ENCODE peak calls at places on chromosomes 6 and 20, in four cellular contexts. One of them, this sample, is unnamed.
A peak's percentile ranks its signal among the peaks of the same experiment; 100 is the strongest.

GRCh38 chr6:91634791-91635190 is 1047.9 kb upstream of the MAP3K7 start:
- DNase-seq in lung: no peak
- DNase-seq in HepG2: no peak
- DNase-seq in aorta: no peak
- DNase-seq in this sample: no peak

GRCh38 chr6:11607381-11607780 is 69.8 kb downstream of the TMEM170B start:
- DNase-seq in HepG2: no peak
- DNase-seq in lung: no peak
- DNase-seq in aorta: peak; percentile 56
- DNase-seq in this sample: no peak

GRCh38 chr20:63036266-63036665 is 29.5 kb upstream of the BHLHE23 start:
- DNase-seq in lung: no peak
- DNase-seq in aorta: peak; percentile 26
- DNase-seq in HepG2: no peak
- DNase-seq in this sample: no peak

GRCh38 chr20:21234816-21235215 is 68.3 kb upstream of the XRN2 start:
- DNase-seq in aorta: no peak
- DNase-seq in HepG2: no peak
- DNase-seq in lung: no peak
- DNase-seq in this sample: peak; percentile 26

GRCh38 chr6:43843669-43844171 is 73.7 kb downstream of the VEGFA start:
- DNase-seq in lung: no peak
- DNase-seq in HepG2: no peak
- DNase-seq in aorta: no peak
- DNase-seq in this sample: no peak

GRCh38 chr6:131213501-131213990 is 78.3 kb downstream of the AKAP7 start:
- DNase-seq in aorta: no peak
- DNase-seq in lung: no peak
- DNase-seq in HepG2: no peak
- DNase-seq in this sample: no peak

GRCh38 chr20:19903168-19903676 is 113.9 kb upstream of the NAA20 start:
- DNase-seq in aorta: peak; percentile 69
- DNase-seq in lung: peak; percentile 39
- DNase-seq in HepG2: peak; percentile 86
- DNase-seq in this sample: no peak

GRCh38 chr6:90885611-90886056 is 298.8 kb upstream of the MAP3K7 start:
- DNase-seq in aorta: no peak
- DNase-seq in HepG2: no peak
- DNase-seq in lung: no peak
- DNase-seq in this sample: no peak

GRCh38 chr6:149217466-149217888 is 100.0 kb upstream of the TAB2 start:
- DNase-seq in HepG2: no peak
- DNase-seq in aorta: no peak
- DNase-seq in lung: no peak
- DNase-seq in this sample: no peak

GRCh38 chr6:143223895-143224294 is 163.2 kb downstream of the AIG1 start:
- DNase-seq in aorta: no peak
- DNase-seq in HepG2: peak; percentile 81
- DNase-seq in lung: no peak
- DNase-seq in this sample: no peak

GRCh38 chr6:161963634-161964244 is 689.9 kb upstream of the AGPAT4 start:
- DNase-seq in aorta: no peak
- DNase-seq in lung: no peak
- DNase-seq in HepG2: no peak
- DNase-seq in this sample: no peak

GRCh38 chr6:169326067-169326799 is 72.6 kb upstream of the THBS2 start:
- DNase-seq in aorta: no peak
- DNase-seq in HepG2: peak; percentile 54
- DNase-seq in lung: no peak
- DNase-seq in this sample: no peak

GRCh38 chr6:34350100-34350936 is 42.2 kb downstream of the NUDT3 start:
- DNase-seq in aorta: no peak
- DNase-seq in HepG2: no peak
- DNase-seq in lung: no peak
- DNase-seq in this sample: no peak

GRCh38 chr6:143136647-143137046 is 76.0 kb downstream of the AIG1 start:
- DNase-seq in lung: no peak
- DNase-seq in aorta: no peak
- DNase-seq in HepG2: no peak
- DNase-seq in this sample: no peak

GRCh38 chr6:37965964-37966676 is 146.6 kb downstream of the ZFAND3 start:
- DNase-seq in lung: no peak
- DNase-seq in aorta: no peak
- DNase-seq in HepG2: peak; percentile 15
- DNase-seq in this sample: no peak

GRCh38 chr6:100464910-100465700 is at the start of gene SIM1:
- DNase-seq in lung: no peak
- DNase-seq in HepG2: no peak
- DNase-seq in aorta: no peak
- DNase-seq in this sample: no peak

GRCh38 chr6:100464162-100464851 is 414 bp downstream of the SIM1 start:
- DNase-seq in lung: no peak
- DNase-seq in aorta: no peak
- DNase-seq in HepG2: no peak
- DNase-seq in this sample: no peak

GRCh38 chr6:100462990-100463684 is 1.6 kb downstream of the SIM1 start:
- DNase-seq in aorta: no peak
- DNase-seq in HepG2: no peak
- DNase-seq in lung: no peak
- DNase-seq in this sample: no peak

GRCh38 chr6:100462396-100462795 is 2.3 kb downstream of the SIM1 start:
- DNase-seq in lung: no peak
- DNase-seq in HepG2: no peak
- DNase-seq in aorta: no peak
- DNase-seq in this sample: no peak

GRCh38 chr6:100463685-100464161 is 998 bp downstream of the SIM1 start:
- DNase-seq in HepG2: no peak
- DNase-seq in lung: no peak
- DNase-seq in aorta: no peak
- DNase-seq in this sample: no peak
- H3K27ac ChIP-seq in HepG2: no peak overlapping the region
- H3K27ac ChIP-seq in lung: no peak overlapping the region
- H3K27ac ChIP-seq in aorta: no peak overlapping the region
- H3K27ac ChIP-seq in this sample: no peak overlapping the region

DNA sequence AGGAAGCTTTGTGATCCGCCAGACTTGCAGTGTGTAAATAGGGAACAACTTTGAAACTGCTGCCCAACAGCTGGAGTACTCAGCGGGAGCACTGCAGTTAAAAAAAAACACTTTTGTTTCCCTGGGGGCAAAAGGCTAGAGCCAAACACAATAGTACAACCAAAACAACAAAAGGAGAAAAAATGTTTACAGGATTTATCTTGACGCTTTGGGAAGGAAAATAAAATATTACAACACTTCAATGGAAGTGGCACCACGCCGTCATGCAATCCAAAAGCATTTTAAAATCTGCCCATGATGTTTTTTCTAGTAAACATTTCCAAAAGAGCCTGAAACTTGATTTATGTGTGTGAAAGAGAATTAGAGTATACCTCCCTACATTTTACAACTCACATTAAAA is 26.0 kb downstream of the PTPRK start:
- DNase-seq in lung: no peak
- DNase-seq in aorta: no peak
- DNase-seq in HepG2: no peak
- DNase-seq in this sample: no peak
- H3K27ac ChIP-seq in lung: no peak overlapping the region
- H3K27ac ChIP-seq in aorta: no peak overlapping the region
- H3K27ac ChIP-seq in HepG2: no peak overlapping the region
- H3K27ac ChIP-seq in this sample: peak overlapping the region; percentile 39

GRCh38 chr6:365835-366234 is 25.7 kb upstream of the IRF4 start:
- DNase-seq in HepG2: no peak
- DNase-seq in aorta: peak; percentile 37
- DNase-seq in lung: no peak
- DNase-seq in this sample: no peak

GRCh38 chr6:363291-363690 is 28.3 kb upstream of the IRF4 start:
- DNase-seq in lung: no peak
- DNase-seq in HepG2: no peak
- DNase-seq in aorta: no peak
- DNase-seq in this sample: no peak

GRCh38 chr6:363909-364308 is 27.6 kb upstream of the IRF4 start:
- DNase-seq in aorta: peak; percentile 46
- DNase-seq in HepG2: no peak
- DNase-seq in lung: no peak
- DNase-seq in this sample: no peak

GRCh38 chr6:366389-366788 is 25.2 kb upstream of the IRF4 start:
- DNase-seq in aorta: peak; percentile 13
- DNase-seq in HepG2: no peak
- DNase-seq in lung: no peak
- DNase-seq in this sample: no peak

GRCh38 chr6:364609-365540 is 26.7 kb upstream of the IRF4 start:
- DNase-seq in HepG2: no peak
- DNase-seq in aorta: peak; percentile 30
- DNase-seq in lung: no peak
- DNase-seq in this sample: no peak
- H3K27ac ChIP-seq in HepG2: no peak overlapping the region
- H3K27ac ChIP-seq in aorta: no peak overlapping the region
- H3K27ac ChIP-seq in lung: no peak overlapping the region
- H3K27ac ChIP-seq in this sample: no peak overlapping the region

DNA sequence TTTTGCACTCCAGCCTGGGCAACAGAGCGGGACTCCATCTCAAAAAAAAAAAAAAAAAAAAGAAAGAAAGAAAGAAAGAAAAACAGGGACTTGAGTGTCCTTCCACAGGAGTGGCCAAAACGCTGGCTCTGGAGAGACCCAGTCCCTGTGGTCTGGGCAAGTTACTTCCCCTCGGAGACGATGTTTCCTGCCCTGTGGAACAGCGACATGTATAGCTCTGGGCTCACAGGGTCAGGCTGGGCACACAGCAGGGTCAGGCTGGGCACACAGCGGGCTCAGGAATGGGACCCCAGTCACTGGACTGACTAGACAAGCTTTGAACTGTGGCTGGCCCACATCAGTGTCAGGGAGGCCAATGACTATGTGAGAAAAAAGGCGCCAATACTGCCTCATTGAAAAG is 110.7 kb downstream of the ASXL1 start:
- DNase-seq in HepG2: no peak
- DNase-seq in aorta: no peak
- DNase-seq in lung: no peak
- DNase-seq in this sample: no peak
- H3K27ac ChIP-seq in HepG2: no peak overlapping the region
- H3K27ac ChIP-seq in aorta: no peak overlapping the region
- H3K27ac ChIP-seq in lung: peak overlapping the region; percentile 6
- H3K27ac ChIP-seq in this sample: no peak overlapping the region

DNA sequence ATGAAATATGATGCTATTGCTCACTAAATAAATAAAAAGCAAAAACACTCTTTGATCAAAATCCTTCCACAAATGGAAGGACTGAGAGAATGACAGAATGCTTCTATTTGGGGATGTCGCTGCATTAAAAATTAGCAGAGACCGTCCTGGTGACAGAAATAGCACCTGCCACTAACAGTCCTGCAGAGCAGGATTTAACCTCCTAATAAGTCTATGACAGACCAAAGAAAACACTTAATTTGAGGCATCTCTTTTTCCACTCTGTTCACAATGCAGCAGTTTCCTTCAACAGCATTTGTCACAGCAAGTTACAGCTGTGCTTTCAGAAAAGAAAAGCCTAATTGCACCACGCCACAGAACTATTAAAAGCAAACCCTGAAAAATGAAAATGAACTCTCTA is 140.6 kb upstream of the BEND6 start:
- DNase-seq in aorta: no peak
- DNase-seq in lung: no peak
- DNase-seq in HepG2: no peak
- DNase-seq in this sample: no peak
- H3K27ac ChIP-seq in aorta: no peak overlapping the region
- H3K27ac ChIP-seq in lung: peak overlapping the region; percentile 64
- H3K27ac ChIP-seq in HepG2: no peak overlapping the region
- H3K27ac ChIP-seq in this sample: peak overlapping the region; percentile 27

DNA sequence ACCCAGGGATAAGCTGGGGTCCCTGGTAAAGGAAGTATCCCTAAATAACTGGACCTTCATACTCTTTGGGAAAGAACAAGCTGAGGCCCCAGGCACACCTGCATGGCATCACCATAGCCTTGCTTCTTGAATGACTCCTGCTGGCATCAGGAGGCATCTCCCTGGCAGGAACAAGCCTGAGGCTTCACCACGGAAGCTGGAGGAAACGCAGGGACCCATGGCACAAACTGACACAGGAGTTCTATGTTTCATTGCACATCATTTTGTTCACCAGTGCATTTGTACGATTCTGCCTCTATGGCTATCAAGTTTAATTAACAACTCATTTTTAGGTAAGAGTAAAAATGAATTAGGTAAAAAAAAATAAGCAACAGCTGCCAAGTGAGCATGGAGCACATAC is 619 bp upstream of the PDE7B start:
- DNase-seq in aorta: no peak
- DNase-seq in HepG2: no peak
- DNase-seq in lung: no peak
- DNase-seq in this sample: no peak
- H3K27ac ChIP-seq in aorta: no peak overlapping the region
- H3K27ac ChIP-seq in HepG2: no peak overlapping the region
- H3K27ac ChIP-seq in lung: no peak overlapping the region
- H3K27ac ChIP-seq in this sample: peak overlapping the region; percentile 20

DNA sequence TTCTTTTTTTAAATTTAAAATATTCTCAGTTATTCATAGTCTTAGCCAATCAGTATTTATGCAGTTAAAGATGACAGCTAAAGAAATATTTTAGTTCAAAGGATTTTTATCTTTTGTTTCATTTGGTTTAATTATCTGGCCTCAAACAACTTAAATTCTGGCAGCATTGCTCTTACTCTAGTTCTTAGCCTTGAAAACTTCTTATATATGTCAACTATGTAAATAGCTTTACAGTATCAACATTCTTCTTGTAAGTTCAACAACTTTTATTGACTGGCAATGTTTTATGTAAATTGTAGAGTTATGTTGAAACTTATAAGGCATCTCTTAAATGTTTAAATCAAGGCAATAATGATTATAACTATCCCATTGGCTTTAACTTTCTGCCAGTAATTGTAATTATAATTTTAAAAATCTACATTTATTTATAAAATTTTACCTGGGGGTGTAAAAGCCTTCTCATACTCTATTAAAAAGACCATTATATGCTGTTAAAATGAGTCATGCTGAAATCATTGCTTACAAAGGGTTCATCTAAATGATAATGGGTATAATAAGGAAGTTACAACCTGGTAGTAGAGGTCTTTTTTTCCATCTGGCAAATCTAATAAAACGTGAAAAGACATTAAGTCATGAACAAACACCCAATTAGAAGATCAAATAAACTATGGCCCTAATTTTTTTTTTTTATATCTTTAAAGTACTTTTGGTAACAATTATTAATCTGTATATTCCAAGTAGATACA is 45.8 kb upstream of the FAM184A start:
- DNase-seq in aorta: no peak
- DNase-seq in HepG2: no peak
- DNase-seq in lung: no peak
- DNase-seq in this sample: no peak
- H3K27ac ChIP-seq in aorta: no peak overlapping the region
- H3K27ac ChIP-seq in HepG2: no peak overlapping the region
- H3K27ac ChIP-seq in lung: no peak overlapping the region
- H3K27ac ChIP-seq in this sample: no peak overlapping the region

This sample was measured in caudate nucleus.